ENCODE peak calls at places on chromosomes 16 and 17, in seven cellular contexts. J is activated CD4-positive, CD25-positive, alpha-beta regulatory T cell; U is T-helper 22 cell; X is GM13976; N is amniotic stem cell; R is activated CD4-positive, alpha-beta T cell treated with anti-CD3 and anti-CD28 coated beads for 4 hours; Y is mesendoderm. F is an unnamed sample.

GRCh38 chr17:79356839-79357447 is 253.9 kb downstream of the RBFOX3 start:
- DNase-seq in X (no peak), N (no peak), U (no peak), R (no peak), J (no peak), Y (no peak), F (no peak)

GRCh38 chr16:68445458-68445857 is 2.9 kb downstream of the SMPD3 start:
- DNase-seq in R (no peak), J (no peak), U (no peak), Y (peak; percentile 87), X (peak; percentile 68), N (no peak), F (peak; percentile 38)

GRCh38 chr16:67982011-67982696 is 1.9 kb upstream of the DPEP3 start:
- DNase-seq in R (no peak), U (no peak), X (no peak), N (no peak), J (no peak), Y (no peak), F (no peak)

GRCh38 chr16:2036200-2036966 is 9.7 kb downstream of the NHERF2 start:
- DNase-seq in J (no peak), N (no peak), R (no peak), X (no peak), Y (no peak), U (no peak), F (no peak)

GRCh38 chr17:59355695-59356323 is 24.4 kb downstream of the YPEL2 start:
- DNase-seq in X (no peak), Y (no peak), U (no peak), R (no peak), J (no peak), N (no peak), F (no peak)

GRCh38 chr17:64084086-64084939 is 45.6 kb downstream of the ERN1 start:
- DNase-seq in R (no peak), N (no peak), X (no peak), U (no peak), J (no peak), Y (no peak), F (no peak)

GRCh38 chr16:66517586-66518263 is 32.2 kb downstream of the TK2 start:
- DNase-seq in R (no peak), J (no peak), N (no peak), U (no peak), X (no peak), Y (no peak), F (no peak)

GRCh38 chr16:297832-298231 is 14.9 kb downstream of the PDIA2 start:
- DNase-seq in U (no peak), R (no peak), Y (no peak), J (no peak), N (no peak), X (no peak), F (no peak)

GRCh38 chr16:56348168-56349085 is 76.9 kb downstream of the AMFR start:
- DNase-seq in J (no peak), U (no peak), N (no peak), R (no peak), Y (no peak), X (no peak), F (no peak)

GRCh38 chr17:47220531-47220999 is 11.4 kb downstream of the MYL4 start:
- DNase-seq in R (no peak), Y (no peak), N (no peak), U (no peak), J (no peak), X (no peak), F (peak; percentile 31)

GRCh38 chr16:85912271-85912974 is 13.5 kb downstream of the IRF8 start:
- DNase-seq in Y (no peak), X (no peak), N (no peak), J (no peak), R (no peak), U (no peak), F (no peak)

GRCh38 chr17:2374549-2375285 is 26.1 kb downstream of the MNT start:
- DNase-seq in X (no peak), N (no peak), J (no peak), U (no peak), Y (no peak), R (no peak), F (no peak)

GRCh38 chr17:35709874-35710273 is 21.6 kb upstream of the RASL10B start:
- DNase-seq in U (no peak), R (no peak), N (no peak), X (no peak), Y (no peak), J (no peak), F (no peak)

F was measured in KG1.